ENCODE peak calls at places on chromosomes 12 and 14, in four cellular contexts. J is lower lobe of right lung, M is cardiac muscle cell, T is pancreas. H is an unnamed sample. For H3K4me1, the result is how much of the 10 kb centered on the place peaks cover.

GRCh38 chr14:100664841-100665425 is 61.8 kb upstream of the DLK1 start:
- DNase-seq in J (no peak), M (no peak), T (peak), H (no peak)

GRCh38 chr12:120536064-120536791 is 2.1 kb downstream of the RNF10 start:
- DNase-seq in J (no peak), M (no peak), T (no peak), H (no peak)

GRCh38 chr12:124917841-124918621 is 3.6 kb upstream of the UBC start:
- DNase-seq in J (no peak), M (no peak), T (no peak), H (no peak)

GRCh38 chr14:92259613-92260357 is 63.2 kb upstream of the SLC24A4 start:
- DNase-seq in J (no peak), M (no peak), T (no peak), H (no peak)

GRCh38 chr14:103016071-103016470 is 41.3 kb downstream of the CDC42BPB start:
- DNase-seq in J (no peak), M (no peak), T (no peak), H (no peak)

GRCh38 chr12:101877816-101878811 is 734 bp downstream of the DRAM1 start:
- DNase-seq in J (no peak), M (peak), T (no peak), H (no peak)

GRCh38 chr14:29242755-29243340 is 476.3 kb downstream of the FOXG1 start:
- DNase-seq in J (no peak), M (no peak), T (no peak), H (no peak)

GRCh38 chr12:68411371-68411770 is 79.2 kb upstream of the MDM1 start:
- DNase-seq in J (no peak), M (no peak), T (no peak), H (no peak)

GRCh38 chr12:81598205-81598604 is 160.9 kb downstream of the PPFIA2 start:
- DNase-seq in J (no peak), M (peak), T (no peak), H (no peak)

GRCh38 chr12:94244165-94245133 is 96.1 kb downstream of the PLXNC1 start:
- DNase-seq in J (peak), M (no peak), T (no peak), H (no peak)

GRCh38 chr14:38129705-38130104 is 78.0 kb upstream of the SSTR1 start:
- DNase-seq in J (no peak), M (no peak), T (no peak), H (no peak)

GRCh38 chr12:57756406-57757341 is 1.8 kb downstream of the MARCHF9 start:
- DNase-seq in J (peak), M (peak), T (peak), H (no peak)

GRCh38 chr12:128486951-128487350 is 220.0 kb downstream of the TMEM132C start:
- DNase-seq in J (no peak), M (no peak), T (no peak), H (no peak)

GRCh38 chr14:55340482-55340881 is 69.3 kb downstream of the FBXO34 start:
- DNase-seq in J (no peak), M (no peak), T (peak), H (no peak)

GRCh38 chr14:58191763-58192596 is 8.0 kb upstream of the ACTR10 start:
- DNase-seq in J (no peak), M (peak), T (no peak), H (no peak)

GRCh38 chr12:112031472-112031871 is 18.2 kb downstream of the ERP29 start:
- DNase-seq in J (no peak), M (no peak), T (no peak), H (no peak)

GRCh38 chr12:132498931-132499330 is 9.0 kb downstream of the FBRSL1 start:
- DNase-seq in J (no peak), M (no peak), T (no peak), H (no peak)

GRCh38 chr12:132500856-132501180 is 10.9 kb downstream of the FBRSL1 start:
- DNase-seq in J (no peak), M (no peak), T (no peak), H (no peak)

GRCh38 chr12:132501189-132501940 is 11.4 kb downstream of the FBRSL1 start:
- DNase-seq in J (no peak), M (peak), T (no peak), H (no peak)

GRCh38 chr12:132502149-132502881 is 12.4 kb downstream of the FBRSL1 start:
- DNase-seq in J (no peak), M (no peak), T (no peak), H (no peak)

DNA sequence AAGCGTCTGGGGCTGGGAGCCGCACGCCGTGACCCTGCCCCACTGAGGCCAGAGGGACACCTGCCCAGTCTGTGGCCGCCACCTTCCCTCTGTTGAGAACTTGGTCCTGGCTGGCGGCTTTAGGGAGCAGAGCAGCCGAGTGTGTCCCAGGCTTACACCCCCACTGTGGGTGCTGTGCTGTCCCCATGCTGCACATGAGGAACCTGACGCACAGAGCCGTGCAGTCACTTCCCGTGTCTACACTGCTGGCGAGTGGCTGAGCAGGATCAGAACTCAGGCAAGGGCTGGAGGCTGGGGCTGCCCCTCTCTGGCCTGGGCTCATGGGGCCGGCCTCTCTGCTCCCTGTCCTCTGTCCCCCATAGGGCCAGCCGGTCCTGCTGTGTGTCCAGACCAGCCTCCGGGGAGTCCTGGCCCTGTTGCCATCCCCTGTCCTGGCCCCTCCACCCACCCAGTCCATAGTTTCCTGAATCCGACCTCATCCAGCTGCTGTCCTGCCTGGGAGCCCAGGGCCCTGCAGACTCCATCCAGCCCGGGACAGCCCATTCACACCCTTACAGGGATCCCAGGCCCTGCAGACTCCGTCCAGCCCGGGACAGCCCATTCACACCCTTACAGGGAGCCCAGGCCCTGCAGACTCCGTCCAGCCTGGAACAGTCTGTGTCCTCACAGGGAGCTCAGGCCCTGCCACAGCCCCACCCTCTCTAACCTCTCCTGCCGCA is 10.3 kb downstream of the FBRSL1 start:
- DNase-seq in J (no peak), M (no peak), T (no peak), H (no peak)
- H3K4me1 ChIP-seq in J (half or more), M (under half), T (half or more), H (under half)

DNA sequence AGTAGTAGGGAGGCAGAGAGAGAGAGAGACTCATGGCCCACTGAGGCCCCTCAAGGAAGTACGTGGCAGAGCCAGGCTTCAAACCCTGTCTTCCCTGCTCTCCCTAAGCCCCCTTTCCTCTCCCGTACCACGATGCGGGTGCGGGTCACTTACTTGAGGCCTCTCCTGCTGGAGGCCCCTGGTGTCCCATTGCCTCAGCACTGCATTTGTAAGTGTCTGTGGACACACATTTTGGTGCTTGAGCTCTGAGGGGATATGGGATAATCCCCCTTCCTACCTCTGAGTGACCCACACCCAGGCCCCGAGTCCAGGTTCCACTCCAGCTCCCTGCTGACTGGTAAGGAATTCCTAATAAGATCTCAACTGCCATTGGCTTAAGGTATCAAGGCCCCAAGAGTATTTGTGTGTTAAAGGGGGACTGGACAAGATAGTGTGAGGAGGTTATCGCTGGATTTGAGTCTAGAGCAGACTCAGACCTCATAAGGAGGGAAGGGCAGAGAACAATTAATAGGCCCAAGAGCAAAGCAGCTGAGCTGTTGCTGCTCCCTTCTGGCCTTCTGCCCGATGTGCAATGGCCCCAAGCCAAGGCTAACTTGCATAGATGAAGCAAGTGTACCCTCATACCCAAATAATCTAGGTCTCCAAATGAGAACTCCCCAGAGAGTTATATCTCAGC is 71.9 kb downstream of the CRACR2A start:
- DNase-seq in J (no peak), M (peak), T (no peak), H (no peak)
- TF ChIP-seq CTCF in J (no peak), M (peak), T (no peak), H (no peak)

GRCh38 chr14:70885343-70886014 is 21.8 kb upstream of the PCNX1 start:
- DNase-seq in J (no peak), M (no peak), T (no peak), H (no peak)
- H3K4me1 ChIP-seq in J (under half), M (under half), T (under half), H (under half)

DNA sequence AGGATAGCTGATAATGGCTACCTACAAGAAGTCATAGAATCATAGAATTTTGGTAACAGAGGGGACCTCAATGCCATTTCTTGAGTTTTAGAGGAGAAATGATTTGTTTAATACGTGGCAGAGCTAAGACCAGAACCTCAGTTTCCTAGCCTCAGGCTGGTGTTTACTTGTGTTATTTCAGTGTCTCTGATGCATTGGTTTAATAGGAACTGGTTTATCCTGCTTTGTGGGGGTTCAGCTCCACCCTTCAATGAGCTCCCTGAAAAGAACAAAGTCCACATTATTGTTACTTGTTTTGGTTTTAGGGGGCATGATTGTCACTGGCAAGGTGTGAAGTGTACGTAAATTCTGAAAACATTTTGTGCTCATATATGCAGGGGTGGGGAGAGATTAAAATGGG is 55.4 kb downstream of the AKAP6 start:
- DNase-seq in J (no peak), M (no peak), T (no peak), H (no peak)
- TF ChIP-seq CTCF in J (no peak), M (no peak), T (no peak), H (no peak)

DNA sequence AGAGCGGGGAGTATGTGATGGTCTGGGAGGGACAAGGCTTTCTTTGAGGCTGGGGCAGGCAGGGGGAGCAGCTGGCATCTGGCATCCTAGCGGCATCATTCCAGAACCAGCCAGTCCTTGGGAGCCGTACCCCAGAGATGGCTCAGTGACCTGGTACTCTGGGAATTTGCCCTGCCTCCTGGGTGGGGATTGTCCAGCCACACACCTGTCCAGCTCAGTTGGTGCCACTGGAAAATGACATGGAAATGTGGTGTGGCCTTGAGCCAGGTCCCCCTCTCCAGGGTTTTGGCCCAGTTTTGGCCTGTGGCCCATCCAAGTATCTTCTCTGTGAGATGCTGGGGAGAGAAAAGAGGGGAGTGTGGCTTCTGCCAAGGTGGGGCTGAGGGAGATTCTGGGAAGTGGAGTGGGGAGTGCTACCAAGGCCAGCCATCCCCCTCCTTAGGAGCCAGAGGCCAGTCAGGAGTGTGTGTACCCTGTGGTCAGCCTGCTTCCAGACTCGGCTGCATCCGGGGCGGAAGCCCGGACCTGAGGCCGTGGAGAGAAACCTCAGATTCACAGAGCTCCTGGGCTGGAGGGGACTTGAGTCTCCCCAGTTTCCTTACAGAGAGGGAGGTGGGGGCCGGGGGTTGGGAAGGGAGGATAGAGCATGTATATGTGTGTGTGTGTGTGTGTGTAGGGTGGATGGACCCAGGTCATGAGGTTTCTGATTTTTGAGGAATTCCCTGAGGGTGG is 14.7 kb upstream of the KRT80 start:
- DNase-seq in J (peak), M (no peak), T (no peak), H (no peak)
- H3K4me1 ChIP-seq in J (under half), M (under half), T (under half), H (under half)

DNA sequence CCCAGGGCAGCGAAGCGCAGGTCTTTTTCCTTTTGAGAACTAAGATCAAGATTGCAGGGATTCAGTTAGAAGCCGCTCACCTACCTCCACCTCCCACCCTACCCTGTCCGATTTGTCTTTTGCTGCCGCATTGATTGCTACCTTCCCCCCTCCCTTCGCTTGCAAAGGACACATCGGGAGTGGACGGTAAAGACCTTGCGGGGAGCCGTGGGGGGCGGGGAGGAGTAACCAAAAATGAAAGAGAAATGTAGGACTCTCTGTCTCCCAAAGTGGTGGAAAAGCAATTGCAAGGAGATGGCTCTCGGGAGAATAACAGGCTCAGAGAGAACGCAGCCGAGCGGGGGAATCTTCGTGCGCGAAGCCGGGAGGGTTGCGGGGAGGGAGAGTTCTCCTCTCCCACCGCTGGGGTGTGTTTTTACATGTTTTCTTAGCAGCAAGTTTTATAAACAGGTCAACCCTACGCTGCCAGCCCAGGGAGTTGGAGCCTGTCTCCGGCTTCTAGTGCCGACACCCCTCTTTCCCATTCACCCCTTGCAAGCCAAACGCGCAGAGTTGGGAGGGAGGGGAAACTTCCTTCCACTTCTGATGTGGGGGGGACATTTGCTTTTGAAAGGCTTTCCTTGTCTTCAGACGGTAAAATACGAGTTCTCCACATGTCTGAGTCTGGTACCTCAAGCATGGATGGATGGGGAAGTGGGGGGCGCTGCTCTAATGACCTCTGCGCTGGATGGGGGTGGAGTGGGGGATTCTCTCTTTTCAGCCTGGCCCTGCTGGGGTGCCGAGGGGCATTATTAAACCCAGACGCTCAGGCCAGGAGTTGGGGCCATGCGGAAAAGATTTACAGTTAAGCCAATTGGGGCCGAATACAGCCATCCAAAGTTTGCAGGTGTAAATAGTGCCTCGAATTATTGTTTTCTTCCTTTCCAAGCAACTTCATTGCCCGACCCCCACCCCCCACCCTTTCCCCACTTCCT is 8.9 kb upstream of the TBX3 start:
- DNase-seq in J (no peak), M (no peak), T (no peak), H (no peak)
- TF ChIP-seq CTCF in J (no peak), M (no peak), T (no peak), H (no peak)

GRCh38 chr12:108561852-108562347 is 496 bp upstream of the ISCU start:
- DNase-seq in J (no peak), M (no peak), T (no peak), H (no peak)

GRCh38 chr12:108560321-108560721 is 652 bp downstream of the SART3 start:
- DNase-seq in J (no peak), M (no peak), T (no peak), H (no peak)

GRCh38 chr12:108560752-108561719 is at the start of gene SART3:
- DNase-seq in J (peak), M (peak), T (peak), H (peak)

GRCh38 chr12:108562348-108563134 is at the start of gene ISCU:
- DNase-seq in J (peak), M (peak), T (peak), H (peak)

GRCh38 chr12:108559748-108560147 is 1.2 kb downstream of the SART3 start:
- DNase-seq in J (no peak), M (no peak), T (no peak), H (no peak)
- H3K4me1 ChIP-seq in J (half or more), M (under half), T (under half), H (half or more)

DNA sequence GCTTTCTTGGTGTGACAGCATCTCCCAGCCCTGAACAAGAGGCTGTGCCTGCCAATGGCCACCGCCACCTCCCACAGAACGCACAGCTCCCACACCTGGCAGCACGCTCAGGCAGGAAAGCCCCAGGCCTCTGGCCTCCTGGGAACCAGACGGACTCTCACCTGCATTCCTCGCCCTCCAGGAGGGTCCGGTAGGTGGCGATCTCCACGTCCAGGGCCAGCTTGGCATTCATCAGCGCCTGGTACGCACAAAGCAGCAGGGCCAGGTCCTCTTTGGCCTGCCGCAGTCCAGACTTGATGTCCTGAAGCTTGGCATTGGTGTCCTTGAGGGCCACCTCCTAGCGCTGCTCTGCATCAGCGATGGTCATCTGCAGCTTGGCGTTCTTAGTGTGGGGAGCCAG is 12.1 kb upstream of the KRT77 start:
- DNase-seq in J (peak), M (no peak), T (no peak), H (no peak)
- TF ChIP-seq CTCF in J (peak), M (no peak), T (no peak), H (no peak)

H was measured in right atrium auricular region.